ENCODE peak calls at places on chromosomes 6 and 20, in four cellular contexts. U, I, F and R are unnamed samples.

GRCh38 chr20:23082846-23083552 is 3.1 kb downstream of the CD93 start:
- DNase-seq in U (no peak), I (peak; percentile 48), F (no peak), R (peak; percentile 54)

GRCh38 chr6:5599112-5599511 is 337.8 kb downstream of the FARS2 start:
- DNase-seq in U (no peak), I (no peak), F (no peak), R (no peak)

GRCh38 chr6:121485359-121485809 is 49.9 kb downstream of the GJA1 start:
- DNase-seq in U (peak; percentile 14), I (no peak), F (no peak), R (peak; percentile 83)

GRCh38 chr6:162301128-162301527 is 426.4 kb downstream of the PRKN start:
- DNase-seq in U (no peak), I (no peak), F (no peak), R (no peak)

GRCh38 chr20:32957451-32957850 is 46.8 kb downstream of the SUN5 start:
- DNase-seq in U (no peak), I (no peak), F (no peak), R (no peak)

GRCh38 chr20:51503376-51503775 is 39.1 kb downstream of the NFATC2 start:
- DNase-seq in U (no peak), I (no peak), F (no peak), R (no peak)

GRCh38 chr6:127938701-127939100 is 37.8 kb upstream of the THEMIS start:
- DNase-seq in U (peak; percentile 64), I (no peak), F (no peak), R (peak; percentile 28)

GRCh38 chr20:60065741-60066437 is 107.7 kb downstream of the CDH26 start:
- DNase-seq in U (no peak), I (peak; percentile 4), F (no peak), R (no peak)

GRCh38 chr6:31401403-31401802 is 2.0 kb upstream of the MICA start:
- DNase-seq in U (peak; percentile 81), I (no peak), F (no peak), R (peak; percentile 85)

GRCh38 chr6:170292778-170293164 is 1.9 kb upstream of the DLL1 start:
- DNase-seq in U (no peak), I (no peak), F (no peak), R (peak; percentile 71)

GRCh38 chr6:51118754-51119153 is 300.1 kb downstream of the TFAP2B start:
- DNase-seq in U (no peak), I (no peak), F (no peak), R (no peak)

GRCh38 chr6:33160728-33161323 is 31.4 kb downstream of the COL11A2 start:
- DNase-seq in U (peak; percentile 84), I (peak; percentile 75), F (no peak), R (peak; percentile 21)

GRCh38 chr20:14341782-14342181 is 4.4 kb upstream of the FLRT3 start:
- DNase-seq in U (peak; percentile 9), I (no peak), F (no peak), R (no peak)

GRCh38 chr20:23995905-23996666 is 7.5 kb upstream of the GGTLC1 start:
- DNase-seq in U (peak; percentile 24), I (no peak), F (no peak), R (peak; percentile 31)

GRCh38 chr20:25336561-25337422 is 53.8 kb downstream of the ABHD12 start:
- DNase-seq in U (peak; percentile 35), I (peak; percentile 66), F (peak; percentile 57), R (peak; percentile 84)

GRCh38 chr20:15185322-15185721 is 847.9 kb upstream of the FLRT3 start:
- DNase-seq in U (no peak), I (no peak), F (no peak), R (no peak)

GRCh38 chr20:48525400-48525799 is 302.4 kb downstream of the PREX1 start:
- DNase-seq in U (no peak), I (no peak), F (peak; percentile 4), R (no peak)
- H2AK5ac ChIP-seq in U (no peak overlapping the region), I (no peak overlapping the region), F (no peak overlapping the region), R (no peak overlapping the region)

GRCh38 chr20:21968486-21968885 is 263.0 kb downstream of the PAX1 start:
- DNase-seq in U (no peak), I (no peak), F (no peak), R (peak; percentile 22)
- H4K5ac ChIP-seq in U (no peak overlapping the region), I (no peak overlapping the region), F (no peak overlapping the region), R (no peak overlapping the region)

DNA sequence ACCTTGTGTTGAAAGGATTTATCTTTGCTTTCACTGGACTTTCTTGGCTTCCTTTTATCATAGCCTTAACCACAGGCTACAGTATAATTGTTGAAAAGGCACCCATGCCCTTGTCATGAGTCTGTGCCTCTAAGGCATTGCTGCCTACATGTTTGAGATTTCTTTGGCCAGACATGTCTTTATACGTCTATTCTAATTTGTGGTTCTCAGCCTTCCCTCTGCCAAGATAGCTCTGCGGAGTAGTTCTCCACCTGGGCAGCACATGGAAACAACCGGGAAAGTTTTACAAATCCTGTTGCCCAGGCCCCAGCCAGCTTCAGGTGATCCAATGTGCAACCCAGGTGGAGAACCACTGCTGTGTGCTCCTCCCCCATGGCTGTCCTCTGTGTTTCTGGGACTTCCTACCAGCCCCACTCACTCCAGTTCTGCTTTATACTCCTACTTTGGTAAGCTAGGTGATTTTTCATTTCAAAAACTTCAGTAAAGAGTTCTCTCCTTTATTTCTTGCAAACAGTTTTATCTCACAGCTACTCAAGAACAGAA is 159.6 kb upstream of the MYLIP start:
- DNase-seq in U (no peak), I (no peak), F (no peak), R (no peak)
- H2BK5ac ChIP-seq in U (no peak overlapping the region), I (no peak overlapping the region), F (no peak overlapping the region), R (no peak overlapping the region)

GRCh38 chr6:113875470-113875869 is 18.3 kb downstream of the MARCKS start:
- DNase-seq in U (peak; percentile 76), I (no peak), F (no peak), R (peak; percentile 33)

GRCh38 chr6:113871975-113872374 is 14.8 kb downstream of the MARCKS start:
- DNase-seq in U (no peak), I (no peak), F (no peak), R (no peak)

GRCh38 chr6:113873043-113873667 is 16.0 kb downstream of the MARCKS start:
- DNase-seq in U (no peak), I (no peak), F (no peak), R (no peak)

GRCh38 chr6:113879186-113880096 is 22.3 kb downstream of the MARCKS start:
- DNase-seq in U (peak; percentile 83), I (peak; percentile 65), F (no peak), R (peak; percentile 84)

GRCh38 chr6:113876654-113877053 is 19.5 kb downstream of the MARCKS start:
- DNase-seq in U (peak; percentile 13), I (no peak), F (no peak), R (peak; percentile 41)
- H2AK5ac ChIP-seq in U (no peak overlapping the region), I (no peak overlapping the region), F (no peak overlapping the region), R (no peak overlapping the region)

DNA sequence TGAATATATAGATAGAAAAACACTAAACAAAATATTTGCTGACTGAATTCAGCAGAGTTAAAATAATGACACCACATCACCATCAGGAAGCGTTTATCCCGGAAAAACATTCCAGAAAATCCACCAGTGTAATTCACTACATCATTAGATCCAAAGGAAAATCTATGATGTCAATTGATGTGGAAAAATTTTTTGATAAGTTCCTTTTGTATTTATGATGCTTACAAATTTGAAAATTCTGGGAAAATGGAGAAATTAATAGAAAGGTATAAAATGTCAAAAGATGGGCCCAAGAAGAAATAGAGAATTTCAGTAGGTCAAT is 7.9 kb upstream of the CCN5 start:
- DNase-seq in U (no peak), I (no peak), F (no peak), R (no peak)
- H4K5ac ChIP-seq in U (no peak overlapping the region), I (no peak overlapping the region), F (no peak overlapping the region), R (no peak overlapping the region)

GRCh38 chr6:167420858-167421766 is 96.2 kb downstream of the TTLL2 start:
- DNase-seq in U (no peak), I (peak; percentile 44), F (peak; percentile 46), R (no peak)
- H2BK5ac ChIP-seq in U (no peak overlapping the region), I (no peak overlapping the region), F (peak overlapping the region; percentile 39), R (no peak overlapping the region)

GRCh38 chr20:41249781-41250281 is 67.7 kb downstream of the ZHX3 start:
- DNase-seq in U (peak; percentile 29), I (peak; percentile 86), F (peak; percentile 78), R (peak; percentile 90)
- H2AK5ac ChIP-seq in U (peak overlapping the region; percentile 35), I (no peak overlapping the region), F (no peak overlapping the region), R (no peak overlapping the region)

GRCh38 chr6:142863981-142864380 is 81.0 kb downstream of the HIVEP2 start:
- DNase-seq in U (no peak), I (no peak), F (no peak), R (no peak)
- H4K5ac ChIP-seq in U (no peak overlapping the region), I (no peak overlapping the region), F (no peak overlapping the region), R (no peak overlapping the region)